ENCODE peak calls at places on chromosome 11, in eight cellular contexts. One of them, this sample, is unnamed.

GRCh38 chr11:71103266-71103665 is 149.1 kb downstream of the SHANK2 start:
- DNase-seq in heart left ventricle: no peak
- DNase-seq in adipocyte: no peak
- DNase-seq in AG10803: no peak
- DNase-seq in IMR-90: no peak
- DNase-seq in fibroblast of mammary gland: no peak
- DNase-seq in ovary: no peak
- DNase-seq in AG04450: no peak
- DNase-seq in this sample: no peak

GRCh38 chr11:36702330-36703054 is 104.5 kb upstream of the RAG2 start:
- DNase-seq in fibroblast of mammary gland: peak
- DNase-seq in ovary: no peak
- DNase-seq in AG04450: peak
- DNase-seq in IMR-90: peak
- DNase-seq in AG10803: peak
- DNase-seq in heart left ventricle: peak
- DNase-seq in adipocyte: peak
- DNase-seq in this sample: peak

GRCh38 chr11:78044706-78045105 is 19.0 kb upstream of the THRSP start:
- DNase-seq in AG10803: no peak
- DNase-seq in AG04450: no peak
- DNase-seq in heart left ventricle: no peak
- DNase-seq in ovary: no peak
- DNase-seq in adipocyte: no peak
- DNase-seq in IMR-90: no peak
- DNase-seq in fibroblast of mammary gland: no peak
- DNase-seq in this sample: no peak

GRCh38 chr11:14075118-14075601 is 112.6 kb downstream of the SPON1 start:
- DNase-seq in fibroblast of mammary gland: peak
- DNase-seq in ovary: no peak
- DNase-seq in AG10803: peak
- DNase-seq in adipocyte: no peak
- DNase-seq in IMR-90: no peak
- DNase-seq in AG04450: no peak
- DNase-seq in heart left ventricle: no peak
- DNase-seq in this sample: no peak

GRCh38 chr11:118691926-118692830 is 12.7 kb upstream of the TREH start:
- DNase-seq in ovary: no peak
- DNase-seq in AG04450: no peak
- DNase-seq in heart left ventricle: no peak
- DNase-seq in AG10803: peak
- DNase-seq in fibroblast of mammary gland: peak
- DNase-seq in adipocyte: peak
- DNase-seq in IMR-90: peak
- DNase-seq in this sample: no peak

GRCh38 chr11:72528121-72528520 is 93.8 kb upstream of the CLPB start:
- DNase-seq in AG04450: no peak
- DNase-seq in heart left ventricle: no peak
- DNase-seq in adipocyte: no peak
- DNase-seq in IMR-90: no peak
- DNase-seq in fibroblast of mammary gland: peak
- DNase-seq in AG10803: peak
- DNase-seq in ovary: no peak
- DNase-seq in this sample: peak

GRCh38 chr11:120195601-120196289 is 15.1 kb upstream of the OAF start:
- DNase-seq in ovary: no peak
- DNase-seq in AG04450: no peak
- DNase-seq in IMR-90: no peak
- DNase-seq in adipocyte: no peak
- DNase-seq in AG10803: no peak
- DNase-seq in heart left ventricle: no peak
- DNase-seq in fibroblast of mammary gland: no peak
- DNase-seq in this sample: no peak

GRCh38 chr11:100719809-100720221 is 32.7 kb downstream of the ARHGAP42 start:
- DNase-seq in adipocyte: peak
- DNase-seq in ovary: peak
- DNase-seq in AG04450: no peak
- DNase-seq in fibroblast of mammary gland: peak
- DNase-seq in IMR-90: peak
- DNase-seq in AG10803: peak
- DNase-seq in heart left ventricle: peak
- DNase-seq in this sample: peak

GRCh38 chr11:81966340-81966739 is 767.3 kb downstream of the FAM181B start:
- DNase-seq in adipocyte: no peak
- DNase-seq in heart left ventricle: no peak
- DNase-seq in AG04450: no peak
- DNase-seq in ovary: no peak
- DNase-seq in fibroblast of mammary gland: no peak
- DNase-seq in IMR-90: no peak
- DNase-seq in AG10803: no peak
- DNase-seq in this sample: no peak

GRCh38 chr11:72058416-72059034 is 21.8 kb downstream of the NUMA1 start:
- DNase-seq in AG10803: peak
- DNase-seq in ovary: no peak
- DNase-seq in fibroblast of mammary gland: no peak
- DNase-seq in IMR-90: peak
- DNase-seq in adipocyte: peak
- DNase-seq in AG04450: peak
- DNase-seq in heart left ventricle: no peak
- DNase-seq in this sample: no peak

GRCh38 chr11:65209711-65210360 is 28.1 kb downstream of the CAPN1 start:
- DNase-seq in AG10803: no peak
- DNase-seq in adipocyte: no peak
- DNase-seq in heart left ventricle: no peak
- DNase-seq in ovary: no peak
- DNase-seq in IMR-90: no peak
- DNase-seq in AG04450: no peak
- DNase-seq in fibroblast of mammary gland: no peak
- DNase-seq in this sample: no peak

GRCh38 chr11:76628408-76628947 is 42.1 kb downstream of the LRRC32 start:
- DNase-seq in AG10803: no peak
- DNase-seq in fibroblast of mammary gland: no peak
- DNase-seq in AG04450: no peak
- DNase-seq in adipocyte: no peak
- DNase-seq in IMR-90: no peak
- DNase-seq in heart left ventricle: no peak
- DNase-seq in ovary: no peak
- DNase-seq in this sample: no peak

GRCh38 chr11:117815262-117815803 is 9.2 kb downstream of the FXYD2 start:
- DNase-seq in AG10803: no peak
- DNase-seq in fibroblast of mammary gland: no peak
- DNase-seq in ovary: no peak
- DNase-seq in IMR-90: no peak
- DNase-seq in AG04450: no peak
- DNase-seq in adipocyte: no peak
- DNase-seq in heart left ventricle: no peak
- DNase-seq in this sample: no peak

GRCh38 chr11:82732734-82733443 is 775 bp downstream of the FAM181B start:
- DNase-seq in IMR-90: no peak
- DNase-seq in heart left ventricle: no peak
- DNase-seq in AG10803: no peak
- DNase-seq in AG04450: no peak
- DNase-seq in adipocyte: peak
- DNase-seq in ovary: peak
- DNase-seq in fibroblast of mammary gland: no peak
- DNase-seq in this sample: no peak

GRCh38 chr11:19537803-19538453 is 174.7 kb upstream of the NAV2 start:
- DNase-seq in IMR-90: no peak
- DNase-seq in ovary: no peak
- DNase-seq in adipocyte: no peak
- DNase-seq in AG10803: no peak
- DNase-seq in AG04450: no peak
- DNase-seq in heart left ventricle: no peak
- DNase-seq in fibroblast of mammary gland: no peak
- DNase-seq in this sample: no peak

GRCh38 chr11:132704796-132705375 is 827.4 kb downstream of the OPCML start:
- DNase-seq in ovary: no peak
- DNase-seq in adipocyte: no peak
- DNase-seq in fibroblast of mammary gland: no peak
- DNase-seq in AG04450: no peak
- DNase-seq in IMR-90: no peak
- DNase-seq in heart left ventricle: no peak
- DNase-seq in AG10803: no peak
- DNase-seq in this sample: no peak

GRCh38 chr11:63849691-63850090 is 10.8 kb downstream of the MARK2 start:
- DNase-seq in AG04450: no peak
- DNase-seq in adipocyte: no peak
- DNase-seq in heart left ventricle: no peak
- DNase-seq in IMR-90: no peak
- DNase-seq in AG10803: no peak
- DNase-seq in fibroblast of mammary gland: no peak
- DNase-seq in ovary: no peak
- DNase-seq in this sample: no peak

GRCh38 chr11:63854696-63855095 is 15.8 kb downstream of the MARK2 start:
- DNase-seq in ovary: no peak
- DNase-seq in AG04450: no peak
- DNase-seq in fibroblast of mammary gland: peak
- DNase-seq in AG10803: peak
- DNase-seq in heart left ventricle: no peak
- DNase-seq in adipocyte: no peak
- DNase-seq in IMR-90: no peak
- DNase-seq in this sample: no peak

GRCh38 chr11:63847363-63847762 is 8.5 kb downstream of the MARK2 start:
- DNase-seq in IMR-90: no peak
- DNase-seq in adipocyte: no peak
- DNase-seq in heart left ventricle: no peak
- DNase-seq in AG04450: no peak
- DNase-seq in fibroblast of mammary gland: no peak
- DNase-seq in ovary: no peak
- DNase-seq in AG10803: no peak
- DNase-seq in this sample: no peak

GRCh38 chr11:63850946-63851345 is 12.0 kb downstream of the MARK2 start:
- DNase-seq in AG10803: no peak
- DNase-seq in fibroblast of mammary gland: no peak
- DNase-seq in adipocyte: no peak
- DNase-seq in heart left ventricle: no peak
- DNase-seq in AG04450: no peak
- DNase-seq in ovary: no peak
- DNase-seq in IMR-90: no peak
- DNase-seq in this sample: no peak

GRCh38 chr11:63851354-63851753 is 12.4 kb downstream of the MARK2 start:
- DNase-seq in IMR-90: no peak
- DNase-seq in AG04450: no peak
- DNase-seq in ovary: no peak
- DNase-seq in adipocyte: no peak
- DNase-seq in fibroblast of mammary gland: no peak
- DNase-seq in heart left ventricle: no peak
- DNase-seq in AG10803: no peak
- DNase-seq in this sample: no peak
- H3K4me3 ChIP-seq in IMR-90: no peak
- H3K4me3 ChIP-seq in AG04450: no peak
- H3K4me3 ChIP-seq in ovary: no peak
- H3K4me3 ChIP-seq in adipocyte: no peak
- H3K4me3 ChIP-seq in fibroblast of mammary gland: no peak
- H3K4me3 ChIP-seq in heart left ventricle: no peak
- H3K4me3 ChIP-seq in AG10803: no peak
- H3K4me3 ChIP-seq in this sample: no peak

GRCh38 chr11:86204356-86204755 is 40.2 kb upstream of the EED start:
- DNase-seq in ovary: no peak
- DNase-seq in adipocyte: no peak
- DNase-seq in IMR-90: no peak
- DNase-seq in AG10803: no peak
- DNase-seq in heart left ventricle: no peak
- DNase-seq in fibroblast of mammary gland: no peak
- DNase-seq in AG04450: no peak
- DNase-seq in this sample: no peak

GRCh38 chr11:86201371-86201770 is 43.2 kb upstream of the EED start:
- DNase-seq in heart left ventricle: no peak
- DNase-seq in AG04450: no peak
- DNase-seq in ovary: no peak
- DNase-seq in AG10803: peak
- DNase-seq in IMR-90: no peak
- DNase-seq in adipocyte: no peak
- DNase-seq in fibroblast of mammary gland: no peak
- DNase-seq in this sample: no peak

GRCh38 chr11:86205415-86206268 is 38.9 kb upstream of the EED start:
- DNase-seq in IMR-90: no peak
- DNase-seq in adipocyte: no peak
- DNase-seq in AG04450: no peak
- DNase-seq in ovary: no peak
- DNase-seq in heart left ventricle: no peak
- DNase-seq in AG10803: no peak
- DNase-seq in fibroblast of mammary gland: no peak
- DNase-seq in this sample: no peak

GRCh38 chr11:86198156-86198555 is 46.4 kb upstream of the EED start:
- DNase-seq in AG10803: no peak
- DNase-seq in fibroblast of mammary gland: no peak
- DNase-seq in IMR-90: no peak
- DNase-seq in adipocyte: no peak
- DNase-seq in AG04450: no peak
- DNase-seq in ovary: no peak
- DNase-seq in heart left ventricle: no peak
- DNase-seq in this sample: no peak

GRCh38 chr11:86202013-86202336 is 42.6 kb upstream of the EED start:
- DNase-seq in AG04450: no peak
- DNase-seq in AG10803: no peak
- DNase-seq in ovary: no peak
- DNase-seq in IMR-90: no peak
- DNase-seq in fibroblast of mammary gland: no peak
- DNase-seq in adipocyte: no peak
- DNase-seq in heart left ventricle: no peak
- DNase-seq in this sample: no peak
- H3K4me3 ChIP-seq in AG04450: no peak
- H3K4me3 ChIP-seq in AG10803: peak
- H3K4me3 ChIP-seq in ovary: peak
- H3K4me3 ChIP-seq in IMR-90: no peak
- H3K4me3 ChIP-seq in fibroblast of mammary gland: peak
- H3K4me3 ChIP-seq in adipocyte: peak
- H3K4me3 ChIP-seq in heart left ventricle: peak
- H3K4me3 ChIP-seq in this sample: peak

GRCh38 chr11:47373876-47374820 is 4.2 kb downstream of the SPI1 start:
- DNase-seq in AG10803: peak
- DNase-seq in ovary: peak
- DNase-seq in adipocyte: peak
- DNase-seq in heart left ventricle: peak
- DNase-seq in fibroblast of mammary gland: peak
- DNase-seq in IMR-90: peak
- DNase-seq in AG04450: peak
- DNase-seq in this sample: peak
- H3K4me3 ChIP-seq in AG10803: no peak
- H3K4me3 ChIP-seq in ovary: no peak
- H3K4me3 ChIP-seq in adipocyte: no peak
- H3K4me3 ChIP-seq in heart left ventricle: no peak
- H3K4me3 ChIP-seq in fibroblast of mammary gland: no peak
- H3K4me3 ChIP-seq in IMR-90: no peak
- H3K4me3 ChIP-seq in AG04450: no peak
- H3K4me3 ChIP-seq in this sample: no peak

DNA sequence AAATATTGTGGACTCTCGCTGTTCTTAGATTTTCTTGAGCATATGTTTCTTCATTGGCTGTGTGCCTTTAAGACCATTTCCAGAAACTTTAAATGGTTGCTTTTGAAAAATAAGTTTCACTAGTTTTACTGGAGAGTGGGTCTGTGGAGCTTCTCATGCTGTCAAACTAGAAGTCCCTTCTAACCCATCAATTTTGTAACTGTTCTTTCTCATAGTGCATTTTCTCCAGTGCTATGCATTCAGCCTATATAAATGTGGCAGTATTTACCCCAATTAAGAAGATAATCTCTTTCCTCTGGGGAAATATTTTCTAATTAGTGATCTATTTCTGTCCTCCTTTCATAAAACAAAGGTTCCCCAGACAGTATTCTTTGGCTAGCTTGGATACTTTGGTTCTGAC is 97.9 kb upstream of the RRM1 start:
- DNase-seq in AG10803: no peak
- DNase-seq in fibroblast of mammary gland: no peak
- DNase-seq in adipocyte: no peak
- DNase-seq in ovary: no peak
- DNase-seq in heart left ventricle: no peak
- DNase-seq in IMR-90: no peak
- DNase-seq in AG04450: no peak
- DNase-seq in this sample: no peak
- H3K4me3 ChIP-seq in AG10803: no peak
- H3K4me3 ChIP-seq in fibroblast of mammary gland: no peak
- H3K4me3 ChIP-seq in adipocyte: no peak
- H3K4me3 ChIP-seq in ovary: no peak
- H3K4me3 ChIP-seq in heart left ventricle: no peak
- H3K4me3 ChIP-seq in IMR-90: no peak
- H3K4me3 ChIP-seq in AG04450: no peak
- H3K4me3 ChIP-seq in this sample: no peak